ENCODE peak calls at places on chromosomes 3 and 15, in six cellular contexts. M is mesenchymal stem cell, C is IMR-90, H is H9, D is H1, R is trophoblast cell. F is an unnamed sample.

GRCh38 chr3:12916159-12916558 is 74.8 kb upstream of the RPL32 start:
- DNase-seq in R (no peak), C (no peak), M (no peak), D (no peak), H (no peak), F (no peak)

GRCh38 chr3:11288786-11289637 is 16.8 kb downstream of the ATG7 start:
- DNase-seq in D (no peak), H (no peak), C (peak; percentile 96), R (peak; percentile 95), M (peak; percentile 97), F (no peak)

GRCh38 chr3:151918253-151919029 is 45.0 kb downstream of the SUCNR1 start:
- DNase-seq in R (peak; percentile 73), M (peak; percentile 71), C (peak; percentile 75), D (no peak), H (no peak), F (no peak)

GRCh38 chr15:100720406-100720967 is 118.1 kb downstream of the ASB7 start:
- DNase-seq in D (peak; percentile 27), C (no peak), H (peak; percentile 15), R (no peak), M (no peak), F (no peak)

GRCh38 chr3:39718674-39719595 is 90.5 kb upstream of the MYRIP start:
- DNase-seq in R (peak; percentile 46), D (no peak), H (no peak), C (peak; percentile 1), M (peak; percentile 14), F (no peak)

GRCh38 chr3:59300727-59301134 is 250.9 kb upstream of the CFAP20DC start:
- DNase-seq in R (no peak), C (peak; percentile 16), H (no peak), D (no peak), M (peak; percentile 18), F (no peak)

GRCh38 chr15:29674661-29675533 is 147.4 kb downstream of the TJP1 start:
- DNase-seq in C (peak; percentile 23), M (peak; percentile 54), H (peak; percentile 95), D (peak; percentile 93), R (peak; percentile 29), F (peak; percentile 76)

GRCh38 chr3:9448643-9449042 is 51.2 kb downstream of the SETD5 start:
- DNase-seq in H (no peak), R (no peak), C (peak; percentile 54), M (peak; percentile 45), D (no peak), F (no peak)

GRCh38 chr15:25238716-25239470 is 199.9 kb downstream of the UBE3A start:
- DNase-seq in C (no peak), M (no peak), R (no peak), D (no peak), H (no peak), F (no peak)

GRCh38 chr3:48232734-48233133 is 8.2 kb upstream of the ZNF589 start:
- DNase-seq in D (peak; percentile 72), R (peak; percentile 67), M (peak; percentile 61), H (peak; percentile 89), C (peak; percentile 50), F (peak; percentile 51)

GRCh38 chr3:11720220-11721113 is 76.8 kb upstream of the VGLL4 start:
- DNase-seq in H (peak; percentile 68), C (peak; percentile 53), M (peak; percentile 81), D (peak; percentile 69), R (peak; percentile 80), F (peak; percentile 46)

GRCh38 chr3:10223676-10224639 is 24.3 kb upstream of the TATDN2 start:
- DNase-seq in H (no peak), D (no peak), R (no peak), C (no peak), M (no peak), F (no peak)

GRCh38 chr3:9142346-9142745 is 107.1 kb downstream of the SRGAP3 start:
- DNase-seq in M (no peak), C (no peak), D (no peak), R (no peak), H (no peak), F (no peak)

GRCh38 chr15:60480888-60481287 is 1.9 kb upstream of the ICE2 start:
- DNase-seq in C (no peak), M (no peak), D (no peak), R (peak; percentile 14), H (no peak), F (no peak)

GRCh38 chr3:129793947-129794318 is 99.6 kb downstream of the TMCC1 start:
- DNase-seq in H (peak; percentile 38), M (peak; percentile 13), D (no peak), C (no peak), R (no peak), F (peak; percentile 51)

GRCh38 chr15:78937132-78937739 is 7.6 kb downstream of the CTSH start:
- DNase-seq in M (no peak), C (no peak), D (no peak), R (no peak), H (no peak), F (no peak)

GRCh38 chr3:61452536-61452991 is 108.8 kb upstream of the PTPRG start:
- DNase-seq in C (peak; percentile 44), M (peak; percentile 36), D (no peak), R (peak; percentile 75), H (no peak), F (no peak)

GRCh38 chr3:161413127-161413854 is 42.0 kb upstream of the SPTSSB start:
- DNase-seq in C (peak; percentile 34), H (no peak), M (no peak), D (no peak), R (no peak), F (no peak)

GRCh38 chr3:133644768-133645167 is 17.0 kb downstream of the TOPBP1 start:
- DNase-seq in R (peak; percentile 86), D (no peak), M (peak; percentile 84), C (peak; percentile 93), H (no peak), F (no peak)

GRCh38 chr15:79965836-79966630 is 5.0 kb downstream of the BCL2A1 start:
- DNase-seq in H (no peak), M (no peak), C (peak; percentile 59), R (peak; percentile 24), D (no peak), F (no peak)

GRCh38 chr15:79008666-79009065 is 63.8 kb upstream of the CTSH start:
- DNase-seq in H (no peak), D (no peak), R (no peak), C (no peak), M (no peak), F (no peak)

GRCh38 chr3:130992344-130992743 is 34.3 kb downstream of the ASTE1 start:
- DNase-seq in H (no peak), C (no peak), D (no peak), R (no peak), M (no peak), F (no peak)

GRCh38 chr3:188950832-188951489 is 220.8 kb upstream of the TPRG1 start:
- DNase-seq in H (no peak), R (peak; percentile 54), D (no peak), C (peak; percentile 99), M (peak; percentile 97), F (no peak)

DNA sequence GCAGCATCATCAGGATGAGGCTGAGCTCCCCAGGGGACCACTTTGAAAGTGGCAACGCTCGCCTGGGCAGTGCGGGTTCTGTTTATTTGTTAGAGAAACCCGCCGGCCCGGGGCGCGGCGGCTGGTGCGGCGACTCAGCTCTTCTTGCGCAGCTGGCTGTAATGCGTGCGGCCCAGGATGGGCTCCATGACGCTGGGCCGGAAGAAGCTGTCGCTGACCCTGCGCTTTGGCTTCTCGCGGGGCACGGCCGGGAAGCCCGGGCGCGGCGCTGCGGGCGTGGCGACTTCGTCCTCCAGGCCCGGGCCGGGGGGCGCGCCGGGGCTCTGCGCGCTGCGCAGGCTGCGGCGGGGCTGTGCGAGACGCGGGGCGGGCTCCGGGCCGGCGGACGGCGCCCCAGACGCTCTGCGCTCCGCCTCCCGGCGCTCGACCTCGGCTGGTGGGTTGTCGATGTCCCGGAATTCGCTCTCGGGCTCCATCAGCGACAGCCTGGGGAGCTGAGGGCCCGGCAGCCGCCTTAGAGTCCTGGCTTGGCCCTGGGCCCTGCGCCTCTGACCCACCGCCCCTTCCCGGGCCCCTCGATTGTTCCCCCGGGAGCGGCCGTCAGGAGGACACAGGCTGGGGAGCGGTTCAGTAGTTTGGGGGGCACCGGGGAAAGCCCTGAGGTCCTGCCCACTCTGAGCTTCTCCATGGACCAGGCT is 10.3 kb upstream of the KIF7 start:
- DNase-seq in M (peak; percentile 75), D (peak; percentile 79), C (peak; percentile 59), R (peak; percentile 74), H (peak; percentile 64), F (peak; percentile 56)
- H4K8ac ChIP-seq in M (peak overlapping the region; percentile 92), D (no peak overlapping the region), C (peak overlapping the region; percentile 21), R (peak overlapping the region; percentile 93), H (no peak overlapping the region), F (no peak overlapping the region)

DNA sequence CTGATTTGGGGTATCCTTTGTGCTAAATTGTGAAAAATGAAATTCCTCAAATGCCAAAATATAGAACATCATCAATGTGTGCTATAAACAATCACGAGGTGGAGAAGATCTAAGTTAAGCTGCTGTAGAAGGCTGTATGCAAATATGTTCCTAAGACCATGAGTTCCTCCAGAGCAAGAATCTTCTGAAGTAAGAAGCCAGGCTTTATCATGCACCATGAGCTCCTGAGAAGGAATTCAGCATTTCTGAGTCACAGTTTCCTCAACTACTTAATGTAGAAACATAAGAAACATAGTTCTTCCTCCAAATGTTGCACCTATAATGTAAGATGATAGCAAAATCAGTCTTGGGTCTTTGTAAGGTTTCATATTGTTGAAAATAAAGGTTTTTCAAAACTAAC is 241.7 kb upstream of the MDFIC2 start:
- DNase-seq in C (peak; percentile 64), D (no peak), R (no peak), H (no peak), M (no peak), F (no peak)
- H4K91ac ChIP-seq in C (no peak overlapping the region), D (no peak overlapping the region), R (no peak overlapping the region), H (no peak overlapping the region), M (no peak overlapping the region), F (no peak overlapping the region)

DNA sequence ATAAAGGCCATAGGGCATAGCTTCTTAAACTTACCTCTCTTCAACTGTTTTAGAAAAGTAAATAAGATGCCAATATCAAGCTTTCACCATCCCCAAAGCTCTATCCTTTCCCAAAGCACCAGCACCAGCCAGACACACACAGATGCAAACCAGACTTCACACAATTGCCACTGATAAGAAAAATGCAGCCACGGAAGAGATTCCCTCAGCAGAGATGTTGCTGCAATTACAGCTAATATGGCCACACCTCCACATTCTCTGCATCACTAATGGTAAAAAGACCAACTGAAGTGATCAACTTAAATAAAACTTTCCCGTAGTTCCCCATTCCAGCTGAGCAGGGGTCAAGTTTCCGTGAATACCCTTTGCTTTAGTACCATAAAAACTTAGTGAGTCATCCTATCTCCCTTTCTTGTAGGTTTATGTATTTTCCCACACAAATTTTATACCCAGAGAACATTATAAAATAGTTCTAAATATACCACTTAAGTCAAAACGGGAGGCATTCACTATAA is 64.4 kb downstream of the SLC9A9 start:
- DNase-seq in M (peak; percentile 49), R (no peak), C (no peak), H (no peak), D (no peak), F (no peak)
- H3K4ac ChIP-seq in M (no peak overlapping the region), R (no peak overlapping the region), C (no peak overlapping the region), H (no peak overlapping the region), D (no peak overlapping the region), F (no peak overlapping the region)

GRCh38 chr15:76309561-76310330 is 1.5 kb downstream of the ETFA start:
- DNase-seq in C (no peak), H (no peak), M (peak; percentile 29), R (peak; percentile 61), D (no peak), F (no peak)

GRCh38 chr15:76312540-76313174 is 1.4 kb upstream of the ETFA start:
- DNase-seq in C (peak; percentile 33), D (no peak), M (peak; percentile 61), R (peak; percentile 79), H (no peak), F (no peak)

GRCh38 chr15:76313731-76314130 is 2.5 kb upstream of the ETFA start:
- DNase-seq in H (no peak), M (no peak), D (no peak), C (no peak), R (peak; percentile 42), F (no peak)

GRCh38 chr15:76310470-76311070 is 699 bp downstream of the ETFA start:
- DNase-seq in D (no peak), H (no peak), R (peak; percentile 58), C (no peak), M (peak; percentile 67), F (no peak)

GRCh38 chr15:76311071-76311956 is at the start of gene ETFA:
- DNase-seq in M (peak; percentile 97), C (peak; percentile 92), D (peak; percentile 97), R (peak; percentile 99), H (peak; percentile 97), F (peak; percentile 90)
- H4K8ac ChIP-seq in M (peak within 1 kb of the TSS; percentile 21), C (peak within 1 kb of the TSS; percentile 76), D (peak within 1 kb of the TSS; percentile 93), R (peak within 1 kb of the TSS; percentile 91), H (no peak within 1 kb of the TSS), F (no peak within 1 kb of the TSS)

F was measured in neuronal stem cell.